ENCODE peak calls at places on chromosomes 2 and 18, in six cellular contexts. X is esophagus squamous epithelium, H is body of pancreas, F is heart left ventricle, J is ovary, S is breast epithelium. Z is an unnamed sample. For H3K27me3, the result is how much of the 10 kb centered on the place peaks cover.

GRCh38 chr2:36355157-36355889 is at the start of gene CRIM1:
- DNase-seq in X (no peak), H (peak), F (peak), J (peak), S (peak), Z (peak)

GRCh38 chr2:101858246-101858645 is 133.5 kb upstream of the IL1R2 start:
- DNase-seq in X (no peak), H (no peak), F (no peak), J (no peak), S (no peak), Z (no peak)

GRCh38 chr2:233836359-233836758 is 18.0 kb downstream of the HJURP start:
- DNase-seq in X (no peak), H (no peak), F (no peak), J (no peak), S (no peak), Z (peak)

GRCh38 chr2:121237336-121237979 is 47.5 kb downstream of the TFCP2L1 start:
- DNase-seq in X (no peak), H (no peak), F (peak), J (no peak), S (no peak), Z (no peak)

GRCh38 chr2:109703076-109703475 is 88.9 kb downstream of the SOWAHC start:
- DNase-seq in X (no peak), H (no peak), F (no peak), J (no peak), S (no peak), Z (no peak)

GRCh38 chr2:104849036-104849551 is 4.8 kb upstream of the POU3F3 start:
- DNase-seq in X (no peak), H (no peak), F (no peak), J (no peak), S (no peak), Z (no peak)

GRCh38 chr2:173051463-173051862 is 24.2 kb upstream of the MAP3K20 start:
- DNase-seq in X (no peak), H (no peak), F (no peak), J (no peak), S (no peak), Z (no peak)

GRCh38 chr2:25672500-25673169 is 742 bp downstream of the DTNB start:
- DNase-seq in X (no peak), H (peak), F (peak), J (peak), S (peak), Z (peak)

GRCh38 chr2:100422320-100422719 is 4.9 kb upstream of the CHST10 start:
- DNase-seq in X (no peak), H (peak), F (no peak), J (no peak), S (no peak), Z (no peak)

GRCh38 chr2:170101789-170102188 is 76.2 kb upstream of the MYO3B start:
- DNase-seq in X (no peak), H (no peak), F (no peak), J (no peak), S (no peak), Z (no peak)

GRCh38 chr2:127121341-127121740 is 14.4 kb upstream of the BIN1 start:
- DNase-seq in X (no peak), H (no peak), F (no peak), J (no peak), S (no peak), Z (no peak)

GRCh38 chr2:168816369-168816768 is 13.9 kb downstream of the NOSTRIN start:
- DNase-seq in X (no peak), H (no peak), F (no peak), J (no peak), S (no peak), Z (no peak)

GRCh38 chr2:128783193-128783671 is 464.6 kb upstream of the HS6ST1 start:
- DNase-seq in X (no peak), H (no peak), F (no peak), J (peak), S (no peak), Z (no peak)

GRCh38 chr2:2466534-2466933 is 135.5 kb upstream of the MYT1L start:
- DNase-seq in X (no peak), H (no peak), F (no peak), J (no peak), S (no peak), Z (no peak)

GRCh38 chr18:36402765-36403396 is 105.4 kb downstream of the FHOD3 start:
- DNase-seq in X (no peak), H (peak), F (peak), J (peak), S (no peak), Z (no peak)

GRCh38 chr2:176567361-176567760 is 298.1 kb downstream of the MTX2 start:
- DNase-seq in X (no peak), H (no peak), F (no peak), J (no peak), S (no peak), Z (no peak)

GRCh38 chr2:180203972-180204371 is 196.9 kb upstream of the CWC22 start:
- DNase-seq in X (no peak), H (no peak), F (peak), J (no peak), S (no peak), Z (no peak)

GRCh38 chr2:157685572-157685971 is 56.9 kb upstream of the ACVR1C start:
- DNase-seq in X (no peak), H (no peak), F (no peak), J (no peak), S (no peak), Z (no peak)

GRCh38 chr2:157696036-157696435 is 67.4 kb upstream of the ACVR1C start:
- DNase-seq in X (no peak), H (no peak), F (no peak), J (no peak), S (no peak), Z (no peak)

GRCh38 chr2:157691695-157692094 is 63.0 kb upstream of the ACVR1C start:
- DNase-seq in X (no peak), H (no peak), F (no peak), J (no peak), S (no peak), Z (no peak)

GRCh38 chr2:157692768-157693167 is 64.1 kb upstream of the ACVR1C start:
- DNase-seq in X (no peak), H (no peak), F (no peak), J (no peak), S (no peak), Z (no peak)

DNA sequence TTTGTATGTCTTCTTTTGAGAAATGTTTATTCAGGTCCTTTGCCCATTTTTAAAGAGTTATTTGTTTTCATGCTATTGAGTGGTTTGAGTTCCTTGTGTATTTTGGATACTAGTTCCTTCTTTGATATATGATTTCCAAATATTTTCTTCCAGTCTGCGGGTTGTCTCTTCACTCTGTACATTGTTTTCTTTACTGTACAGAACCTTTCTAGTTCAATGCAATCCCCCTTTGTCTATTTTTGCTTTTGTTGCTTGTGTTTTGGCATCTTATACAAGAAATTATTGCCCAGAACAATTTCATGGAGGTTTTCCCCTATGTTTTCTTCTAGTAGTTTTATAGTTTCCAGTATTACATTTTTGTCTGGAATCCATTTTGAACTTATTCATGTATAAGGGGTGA is 62.5 kb upstream of the ACVR1C start:
- DNase-seq in X (no peak), H (no peak), F (no peak), J (no peak), S (no peak), Z (no peak)
- H3K27me3 ChIP-seq in X (under half), H (under half), F (under half), J (under half), S (under half), Z (under half)

GRCh38 chr2:190987116-190987515 is 26.9 kb downstream of the STAT1 start:
- DNase-seq in X (no peak), H (no peak), F (no peak), J (no peak), S (no peak), Z (no peak)

GRCh38 chr2:190986221-190986953 is 27.6 kb downstream of the STAT1 start:
- DNase-seq in X (no peak), H (no peak), F (no peak), J (no peak), S (no peak), Z (no peak)

GRCh38 chr2:190990132-190990531 is 23.8 kb downstream of the STAT1 start:
- DNase-seq in X (no peak), H (no peak), F (no peak), J (no peak), S (no peak), Z (no peak)

GRCh38 chr2:190988910-190989309 is 25.1 kb downstream of the STAT1 start:
- DNase-seq in X (no peak), H (no peak), F (no peak), J (no peak), S (no peak), Z (no peak)

GRCh38 chr2:190987938-190988337 is 26.0 kb downstream of the STAT1 start:
- DNase-seq in X (no peak), H (no peak), F (no peak), J (no peak), S (no peak), Z (no peak)
- TF ChIP-seq POLR2A in X (no peak), H (no peak), F (no peak), J (no peak), S (no peak), Z (no peak)

DNA sequence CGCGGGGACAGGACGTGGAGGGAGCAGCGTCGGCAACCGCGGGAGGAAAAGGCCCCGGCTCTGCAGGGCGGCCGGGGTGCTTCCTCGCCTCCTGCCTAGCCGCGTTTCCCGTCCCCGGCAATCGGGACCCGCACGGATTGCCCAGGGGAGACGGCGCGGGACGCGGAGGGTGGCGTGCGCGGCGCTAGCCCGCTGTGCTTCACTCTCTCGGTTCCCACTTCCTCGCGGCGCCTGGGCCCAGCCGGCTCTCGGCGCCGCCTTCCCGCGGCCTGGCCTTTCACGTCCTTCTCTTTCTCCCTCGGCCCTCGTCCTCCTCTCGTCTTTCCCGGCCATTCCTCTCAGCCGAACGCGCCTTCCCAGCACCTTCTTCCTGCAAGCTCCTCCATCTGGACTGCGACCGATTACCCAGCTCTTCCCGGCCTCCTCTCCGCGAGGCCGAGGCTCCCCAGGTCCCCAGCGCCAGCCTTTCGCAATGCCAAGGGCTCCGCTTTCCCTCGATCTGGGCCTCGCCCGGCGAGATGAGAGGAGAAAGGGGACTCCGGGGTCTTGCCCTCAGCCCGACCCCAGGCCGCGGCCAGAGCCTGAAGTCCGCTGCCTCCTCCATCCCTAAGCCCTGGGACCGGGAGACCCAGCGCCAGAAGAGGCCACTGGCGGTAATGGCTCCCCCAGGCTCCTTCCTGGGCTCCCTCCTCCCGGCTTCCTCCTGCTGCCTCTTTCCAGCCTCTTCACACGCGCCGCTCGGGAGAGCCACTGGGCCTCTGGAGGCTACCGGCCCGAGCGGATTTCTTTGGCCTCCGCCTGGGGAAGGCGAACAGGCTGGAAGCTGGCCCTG is 34.2 kb upstream of the ATP6V1B1 start:
- DNase-seq in X (no peak), H (peak), F (peak), J (peak), S (no peak), Z (no peak)
- H3K27me3 ChIP-seq in X (half or more), H (under half), F (half or more), J (under half), S (under half), Z (under half)

DNA sequence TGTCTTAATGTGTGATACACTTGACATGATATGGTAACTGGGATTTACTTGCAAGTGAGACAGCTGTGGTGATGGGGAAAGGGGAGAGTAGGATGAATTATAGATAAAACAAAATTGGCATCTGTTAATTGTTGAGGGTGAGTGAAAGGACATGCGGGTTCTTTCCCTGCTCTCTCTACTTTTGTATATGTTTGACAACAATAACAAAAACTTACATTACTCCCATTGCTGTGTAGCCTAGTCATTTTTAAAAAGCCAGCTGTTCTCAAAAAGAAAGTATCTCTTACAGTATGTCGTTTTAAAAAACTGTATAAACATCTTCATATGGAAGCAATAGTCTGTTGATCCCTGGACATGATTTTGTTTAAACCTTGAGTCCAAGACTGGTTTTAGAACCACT is 117.6 kb downstream of the MYO1B start:
- DNase-seq in X (no peak), H (no peak), F (no peak), J (no peak), S (no peak), Z (no peak)
- TF ChIP-seq POLR2A in X (no peak), H (no peak), F (no peak), J (no peak), S (no peak), Z (no peak)

DNA sequence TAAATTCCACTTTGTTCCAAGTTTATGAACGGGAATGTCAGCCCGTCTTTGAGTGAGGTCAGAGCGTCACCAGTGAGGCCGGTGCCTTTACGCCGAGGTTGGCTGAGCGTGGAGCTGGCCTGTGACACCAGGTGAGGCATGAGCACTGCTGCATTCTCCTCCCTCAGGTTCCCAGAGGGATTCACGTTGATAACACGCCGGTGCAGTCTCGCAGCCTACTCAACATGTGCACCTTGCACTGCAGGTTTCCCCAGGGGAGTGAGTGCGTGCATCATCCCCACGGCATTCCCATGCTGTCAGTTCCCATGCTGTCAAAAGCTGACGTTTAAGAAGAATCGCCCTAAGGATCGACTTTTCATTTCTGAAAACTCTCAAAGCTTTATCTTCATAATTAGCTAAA is 213.3 kb downstream of the LDLRAD4 start:
- DNase-seq in X (no peak), H (no peak), F (no peak), J (no peak), S (no peak), Z (no peak)
- H3K27me3 ChIP-seq in X (under half), H (under half), F (under half), J (under half), S (under half), Z (under half)

DNA sequence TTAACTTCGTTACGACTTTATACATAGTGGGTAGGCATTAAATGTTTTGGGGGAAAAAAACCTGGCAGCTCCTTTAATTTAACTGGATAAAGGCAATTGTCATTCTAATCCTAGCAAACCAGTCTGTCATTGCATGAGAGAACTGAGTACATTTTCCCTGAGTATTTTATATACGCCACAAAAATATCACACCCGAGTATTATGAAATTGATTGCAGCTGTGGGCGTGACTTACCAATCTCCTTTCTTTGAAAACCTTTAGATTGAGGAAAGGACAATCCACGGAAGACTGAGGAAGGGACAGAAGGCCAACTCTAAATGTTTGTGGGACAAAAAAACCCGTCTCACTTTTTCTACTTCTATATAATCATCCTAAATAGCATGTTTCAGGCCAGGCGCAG is 9.0 kb downstream of the TM4SF20 start:
- DNase-seq in X (no peak), H (no peak), F (no peak), J (no peak), S (no peak), Z (no peak)
- TF ChIP-seq POLR2A in X (no peak), H (no peak), F (no peak), J (no peak), S (no peak), Z (no peak)

DNA sequence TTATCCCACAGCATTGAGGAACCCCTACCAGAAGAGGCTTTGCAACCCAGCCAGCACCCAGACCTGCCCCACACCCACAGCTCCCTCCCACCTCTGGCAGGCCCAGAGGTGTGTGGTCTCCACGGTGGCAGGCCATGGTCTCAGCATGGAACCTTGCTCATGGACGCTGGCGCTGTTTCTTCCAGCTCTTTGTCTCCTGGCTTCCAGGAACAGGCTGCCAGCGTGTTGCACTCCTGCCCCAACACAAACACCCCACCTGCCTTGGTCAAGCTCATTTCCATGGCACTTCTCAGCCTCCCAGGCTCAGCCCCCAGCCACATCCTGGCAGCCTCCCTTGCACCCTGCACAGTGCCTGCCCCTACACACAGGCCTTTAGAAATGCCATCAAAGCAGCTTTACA is 31.7 kb downstream of the EN1 start:
- DNase-seq in X (no peak), H (no peak), F (no peak), J (no peak), S (no peak), Z (no peak)
- H3K27me3 ChIP-seq in X (half or more), H (under half), F (half or more), J (under half), S (under half), Z (under half)

GRCh38 chr18:23135679-23136325 is 517 bp downstream of the CABLES1 start:
- DNase-seq in X (no peak), H (peak), F (no peak), J (peak), S (peak), Z (peak)

GRCh38 chr18:23136326-23137092 is 1.2 kb downstream of the CABLES1 start:
- DNase-seq in X (no peak), H (peak), F (peak), J (peak), S (peak), Z (no peak)

GRCh38 chr18:23134780-23135678 is at the start of gene CABLES1:
- DNase-seq in X (no peak), H (peak), F (peak), J (peak), S (peak), Z (peak)

GRCh38 chr18:23131693-23132319 is 3.5 kb upstream of the CABLES1 start:
- DNase-seq in X (no peak), H (peak), F (peak), J (no peak), S (no peak), Z (peak)

GRCh38 chr18:23133860-23134779 is 1.2 kb upstream of the CABLES1 start:
- DNase-seq in X (no peak), H (peak), F (no peak), J (no peak), S (peak), Z (peak)
- TF ChIP-seq POLR2A in X (no peak), H (no peak), F (no peak), J (no peak), S (no peak), Z (no peak)

GRCh38 chr2:206259615-206260426 is 14.6 kb upstream of the ZDBF2 start:
- DNase-seq in X (no peak), H (no peak), F (no peak), J (no peak), S (no peak), Z (no peak)
- H3K27me3 ChIP-seq in X (half or more), H (under half), F (half or more), J (under half), S (under half), Z (under half)